ENCODE peak calls at places on chromosomes 5 and 9, in four cellular contexts. One of them, this sample, is unnamed.

GRCh38 chr9:27184556-27185351 is 75.7 kb downstream of the TEK start:
- DNase-seq in K562: no peak
- DNase-seq in GM12878: no peak
- DNase-seq in HL-60: no peak
- DNase-seq in this sample: no peak

GRCh38 chr9:78835928-78836450 is 539.1 kb downstream of the PSAT1 start:
- DNase-seq in HL-60: no peak
- DNase-seq in K562: no peak
- DNase-seq in GM12878: no peak
- DNase-seq in this sample: no peak

GRCh38 chr9:1001838-1002237 is 25.4 kb downstream of the DMRT3 start:
- DNase-seq in K562: no peak
- DNase-seq in GM12878: no peak
- DNase-seq in HL-60: no peak
- DNase-seq in this sample: no peak

GRCh38 chr5:64635056-64635686 is 55.1 kb upstream of the SHISAL2B start:
- DNase-seq in HL-60: no peak
- DNase-seq in GM12878: no peak
- DNase-seq in K562: peak; percentile 37
- DNase-seq in this sample: no peak

GRCh38 chr5:13606051-13606450 is 338.4 kb downstream of the DNAH5 start:
- DNase-seq in GM12878: no peak
- DNase-seq in K562: no peak
- DNase-seq in HL-60: no peak
- DNase-seq in this sample: no peak

GRCh38 chr9:99299214-99300102 is 77.4 kb downstream of the SEC61B start:
- DNase-seq in HL-60: no peak
- DNase-seq in K562: no peak
- DNase-seq in GM12878: no peak
- DNase-seq in this sample: no peak

GRCh38 chr5:142015781-142016533 is 3.1 kb upstream of the GNPDA1 start:
- DNase-seq in GM12878: no peak
- DNase-seq in HL-60: peak; percentile 72
- DNase-seq in K562: no peak
- DNase-seq in this sample: no peak

GRCh38 chr9:114034176-114034575 is 43.9 kb downstream of the AMBP start:
- DNase-seq in K562: no peak
- DNase-seq in HL-60: no peak
- DNase-seq in GM12878: no peak
- DNase-seq in this sample: no peak

GRCh38 chr9:85523202-85523601 is 218.6 kb downstream of the AGTPBP1 start:
- DNase-seq in GM12878: no peak
- DNase-seq in HL-60: no peak
- DNase-seq in K562: no peak
- DNase-seq in this sample: no peak

GRCh38 chr5:387491-388265 is 55.3 kb upstream of the EXOC3 start:
- DNase-seq in GM12878: no peak
- DNase-seq in HL-60: no peak
- DNase-seq in K562: no peak
- DNase-seq in this sample: no peak

GRCh38 chr9:93304574-93305496 is 120.9 kb downstream of the WNK2 start:
- DNase-seq in GM12878: no peak
- DNase-seq in K562: peak; percentile 52
- DNase-seq in HL-60: no peak
- DNase-seq in this sample: peak; percentile 52

GRCh38 chr5:71943874-71944273 is 163.4 kb upstream of the MAP1B start:
- DNase-seq in GM12878: no peak
- DNase-seq in HL-60: no peak
- DNase-seq in K562: no peak
- DNase-seq in this sample: no peak

GRCh38 chr9:133763272-133764183 is 25.4 kb upstream of the SARDH start:
- DNase-seq in GM12878: no peak
- DNase-seq in K562: no peak
- DNase-seq in HL-60: no peak
- DNase-seq in this sample: no peak

GRCh38 chr9:134648701-134649525 is 7.3 kb downstream of the COL5A1 start:
- DNase-seq in K562: no peak
- DNase-seq in GM12878: no peak
- DNase-seq in HL-60: no peak
- DNase-seq in this sample: no peak

GRCh38 chr5:2415678-2416077 is 335.8 kb downstream of the IRX2 start:
- DNase-seq in HL-60: no peak
- DNase-seq in GM12878: no peak
- DNase-seq in K562: peak; percentile 42
- DNase-seq in this sample: no peak

GRCh38 chr5:92687793-92688467 is 893.1 kb downstream of the NR2F1-AS1 start:
- DNase-seq in K562: no peak
- DNase-seq in GM12878: no peak
- DNase-seq in HL-60: no peak
- DNase-seq in this sample: no peak

GRCh38 chr9:124555043-124555442 is 47.8 kb upstream of the NR5A1 start:
- DNase-seq in HL-60: no peak
- DNase-seq in K562: no peak
- DNase-seq in GM12878: no peak
- DNase-seq in this sample: no peak

GRCh38 chr5:59618644-59619043 is 274.9 kb downstream of the PDE4D start:
- DNase-seq in K562: no peak
- DNase-seq in GM12878: no peak
- DNase-seq in HL-60: no peak
- DNase-seq in this sample: no peak

GRCh38 chr9:33125871-33126822 is 41.0 kb downstream of the B4GALT1 start:
- DNase-seq in K562: peak; percentile 44
- DNase-seq in HL-60: no peak
- DNase-seq in GM12878: no peak
- DNase-seq in this sample: no peak

GRCh38 chr5:139707445-139708003 is 59.4 kb downstream of the CXXC5 start:
- DNase-seq in GM12878: no peak
- DNase-seq in HL-60: no peak
- DNase-seq in K562: no peak
- DNase-seq in this sample: no peak

GRCh38 chr9:87702921-87703320 is 23.0 kb upstream of the CTSL start:
- DNase-seq in GM12878: no peak
- DNase-seq in HL-60: no peak
- DNase-seq in K562: no peak
- DNase-seq in this sample: no peak

GRCh38 chr5:147559725-147560124 is 49.9 kb upstream of the DPYSL3 start:
- DNase-seq in HL-60: no peak
- DNase-seq in GM12878: no peak
- DNase-seq in K562: no peak
- DNase-seq in this sample: no peak

GRCh38 chr5:143976055-143976454 is 164.1 kb downstream of the HMHB1 start:
- DNase-seq in HL-60: no peak
- DNase-seq in K562: no peak
- DNase-seq in GM12878: no peak
- DNase-seq in this sample: no peak

GRCh38 chr9:83715221-83715620 is 7.5 kb upstream of the UBQLN1 start:
- DNase-seq in HL-60: no peak
- DNase-seq in GM12878: no peak
- DNase-seq in K562: no peak
- DNase-seq in this sample: no peak

DNA sequence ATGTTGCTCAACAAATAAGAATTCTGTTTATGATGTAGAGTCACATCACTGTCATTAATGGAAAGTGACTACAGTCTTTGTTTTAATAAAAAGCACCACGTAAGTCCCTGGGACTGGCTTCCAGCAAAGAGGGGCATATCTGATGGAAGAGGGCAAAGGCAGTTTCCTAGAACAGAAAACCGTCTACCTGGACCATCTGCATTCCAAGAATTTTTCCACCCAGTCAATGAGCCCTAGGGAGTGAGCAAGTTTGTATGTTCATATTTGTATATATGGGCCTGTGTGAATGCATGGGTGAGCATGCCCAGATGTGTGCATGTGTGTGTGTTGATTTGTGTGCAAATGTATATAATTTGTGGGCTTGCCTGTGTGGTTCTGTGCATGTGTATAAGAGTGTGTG is 156.8 kb upstream of the SEMA6A start:
- DNase-seq in GM12878: no peak
- DNase-seq in HL-60: no peak
- DNase-seq in K562: no peak
- DNase-seq in this sample: no peak
- TF ChIP-seq SPI1 in GM12878: no peak
- TF ChIP-seq SPI1 in HL-60: no peak
- TF ChIP-seq SPI1 in K562: no peak
- TF ChIP-seq SPI1 in this sample: no peak

GRCh38 chr9:120868676-120869359 is 8.2 kb downstream of the PHF19 start:
- DNase-seq in K562: peak; percentile 100
- DNase-seq in GM12878: peak; percentile 77
- DNase-seq in HL-60: peak; percentile 93
- DNase-seq in this sample: peak; percentile 91
- TF ChIP-seq POLR2AphosphoS5 in K562: no peak
- TF ChIP-seq POLR2AphosphoS5 in GM12878: no peak
- TF ChIP-seq POLR2AphosphoS5 in HL-60: peak; percentile 49
- TF ChIP-seq POLR2AphosphoS5 in this sample: no peak

GRCh38 chr5:18533137-18533536 is 898.9 kb downstream of the TAF11L14 start:
- DNase-seq in GM12878: no peak
- DNase-seq in HL-60: no peak
- DNase-seq in K562: no peak
- DNase-seq in this sample: no peak
- TF ChIP-seq SPI1 in GM12878: no peak
- TF ChIP-seq SPI1 in HL-60: no peak
- TF ChIP-seq SPI1 in K562: no peak
- TF ChIP-seq SPI1 in this sample: no peak

GRCh38 chr5:111383288-111383970 is 128.9 kb downstream of the STARD4 start:
- DNase-seq in K562: no peak
- DNase-seq in HL-60: no peak
- DNase-seq in GM12878: no peak
- DNase-seq in this sample: no peak
- TF ChIP-seq POLR2AphosphoS5 in K562: no peak
- TF ChIP-seq POLR2AphosphoS5 in HL-60: no peak
- TF ChIP-seq POLR2AphosphoS5 in GM12878: no peak
- TF ChIP-seq POLR2AphosphoS5 in this sample: no peak

DNA sequence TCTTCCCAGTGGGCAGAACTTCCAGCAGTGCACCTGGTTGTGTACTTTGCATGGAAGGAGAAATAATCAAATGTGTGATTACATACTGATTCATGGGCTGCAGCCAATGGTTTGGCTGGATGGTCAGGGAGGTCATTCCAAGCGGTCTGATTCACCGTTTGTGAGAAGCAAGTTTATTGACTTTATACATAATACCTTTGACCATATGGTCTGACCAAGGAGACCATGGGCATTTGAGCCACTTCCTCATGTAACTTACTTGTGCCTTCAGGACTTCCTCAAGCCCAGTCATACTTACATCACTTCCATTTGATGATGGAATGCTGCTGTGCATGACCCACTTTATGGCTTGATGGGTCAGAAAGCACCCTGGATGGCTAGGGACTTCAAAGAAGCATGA is 41.1 kb downstream of the DAP start:
- DNase-seq in GM12878: no peak
- DNase-seq in HL-60: no peak
- DNase-seq in K562: no peak
- DNase-seq in this sample: no peak
- TF ChIP-seq SPI1 in GM12878: no peak
- TF ChIP-seq SPI1 in HL-60: no peak
- TF ChIP-seq SPI1 in K562: no peak
- TF ChIP-seq SPI1 in this sample: no peak

DNA sequence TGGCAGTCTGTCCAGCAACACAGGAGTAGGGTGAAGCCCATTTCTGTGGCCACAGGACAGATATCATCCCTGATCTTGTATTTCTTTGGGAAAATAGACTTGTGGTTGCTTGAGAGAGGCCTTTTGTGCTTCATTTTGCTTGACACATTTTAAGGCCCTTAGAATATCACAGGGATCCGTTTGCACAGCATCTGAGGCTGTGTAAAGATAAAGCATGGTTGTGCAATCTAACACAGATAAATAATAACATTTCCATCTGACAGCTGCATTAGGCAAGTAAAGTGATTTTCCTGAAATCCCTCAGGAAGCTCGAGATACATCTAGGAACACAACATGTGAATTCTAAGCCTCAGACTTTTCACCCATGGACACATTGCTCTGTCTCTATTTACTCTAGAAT is 212.8 kb upstream of the ADAMTSL1 start:
- DNase-seq in GM12878: no peak
- DNase-seq in HL-60: no peak
- DNase-seq in K562: no peak
- DNase-seq in this sample: no peak
- TF ChIP-seq POLR2AphosphoS5 in GM12878: no peak
- TF ChIP-seq POLR2AphosphoS5 in HL-60: no peak
- TF ChIP-seq POLR2AphosphoS5 in K562: no peak
- TF ChIP-seq POLR2AphosphoS5 in this sample: no peak

GRCh38 chr5:15384176-15384575 is 115.8 kb upstream of the FBXL7 start:
- DNase-seq in GM12878: no peak
- DNase-seq in HL-60: no peak
- DNase-seq in K562: no peak
- DNase-seq in this sample: no peak
- TF ChIP-seq SPI1 in GM12878: no peak
- TF ChIP-seq SPI1 in HL-60: no peak
- TF ChIP-seq SPI1 in K562: no peak
- TF ChIP-seq SPI1 in this sample: no peak

GRCh38 chr5:122845253-122846050 is at the start of gene SNX24:
- DNase-seq in K562: peak; percentile 91
- DNase-seq in HL-60: peak; percentile 13
- DNase-seq in GM12878: no peak
- DNase-seq in this sample: peak; percentile 77
- TF ChIP-seq POLR2AphosphoS5 in K562: peak; percentile 45
- TF ChIP-seq POLR2AphosphoS5 in HL-60: no peak
- TF ChIP-seq POLR2AphosphoS5 in GM12878: no peak
- TF ChIP-seq POLR2AphosphoS5 in this sample: no peak

GRCh38 chr5:78757269-78758053 is 108.9 kb upstream of the LHFPL2 start:
- DNase-seq in GM12878: peak; percentile 66
- DNase-seq in HL-60: no peak
- DNase-seq in K562: peak; percentile 24
- DNase-seq in this sample: no peak
- TF ChIP-seq SPI1 in GM12878: no peak
- TF ChIP-seq SPI1 in HL-60: no peak
- TF ChIP-seq SPI1 in K562: no peak
- TF ChIP-seq SPI1 in this sample: no peak

GRCh38 chr5:55509768-55510522 is 24.8 kb downstream of the PLPP1 start:
- DNase-seq in HL-60: no peak
- DNase-seq in GM12878: no peak
- DNase-seq in K562: no peak
- DNase-seq in this sample: no peak
- TF ChIP-seq POLR2AphosphoS5 in HL-60: no peak
- TF ChIP-seq POLR2AphosphoS5 in GM12878: no peak
- TF ChIP-seq POLR2AphosphoS5 in K562: no peak
- TF ChIP-seq POLR2AphosphoS5 in this sample: no peak

This sample was measured in GM12891.